ENCODE peak calls at places on chromosomes 4 and X, in five cellular contexts. I is fibroblast of pulmonary artery, D is left ventricle myocardium inferior, N is MM.1S, F is HCT116. H is an unnamed sample.

GRCh38 chrX:43559643-43560042 is 96.5 kb upstream of the MAOA start:
- DNase-seq in F (peak; percentile 28), N (peak; percentile 31), I (peak; percentile 66), D (peak; percentile 13), H (peak; percentile 50)

GRCh38 chr4:75598390-75598789 is 31.9 kb downstream of the CDKL2 start:
- DNase-seq in D (no peak), N (peak; percentile 98), I (peak; percentile 48), F (no peak), H (no peak)

GRCh38 chr4:7202391-7202790 is 10.1 kb downstream of the SORCS2 start:
- DNase-seq in F (no peak), D (no peak), I (peak; percentile 28), N (no peak), H (no peak)

GRCh38 chr4:15920723-15921591 is 17.6 kb downstream of the FGFBP1 start:
- DNase-seq in D (no peak), N (no peak), F (peak; percentile 89), I (peak; percentile 97), H (no peak)

GRCh38 chr4:41820473-41820872 is 71.9 kb upstream of the PHOX2B start:
- DNase-seq in D (no peak), N (peak; percentile 34), I (no peak), F (no peak), H (no peak)

GRCh38 chr4:96183630-96184029 is 343.7 kb downstream of the PDHA2 start:
- DNase-seq in D (no peak), F (no peak), N (no peak), I (no peak), H (no peak)

GRCh38 chr4:113882668-113883067 is 96.8 kb downstream of the ARSJ start:
- DNase-seq in F (no peak), D (no peak), N (peak; percentile 25), I (peak; percentile 48), H (no peak)

GRCh38 chr4:54937501-54937900 is 187.9 kb downstream of the KDR start:
- DNase-seq in D (no peak), I (peak; percentile 30), F (no peak), N (no peak), H (no peak)

GRCh38 chr4:168923526-168924194 is 86.4 kb downstream of the CBR4 start:
- DNase-seq in I (peak; percentile 91), F (peak; percentile 61), N (peak; percentile 61), D (no peak), H (peak; percentile 60)

GRCh38 chrX:19893722-19894121 is 6.3 kb upstream of the SH3KBP1 start:
- DNase-seq in F (no peak), I (peak; percentile 70), N (no peak), D (no peak), H (no peak)

GRCh38 chr4:21625447-21625846 is 323.1 kb downstream of the KCNIP4 start:
- DNase-seq in N (no peak), F (no peak), D (no peak), I (no peak), H (no peak)

GRCh38 chr4:93183589-93183988 is 645.0 kb upstream of the ATOH1 start:
- DNase-seq in F (no peak), I (peak; percentile 20), N (no peak), D (no peak), H (no peak)

GRCh38 chr4:2858451-2859217 is 15.0 kb downstream of the ADD1 start:
- DNase-seq in D (no peak), F (no peak), N (no peak), I (peak; percentile 47), H (no peak)

GRCh38 chr4:176188654-176189053 is 6.7 kb downstream of the SPATA4 start:
- DNase-seq in N (no peak), D (no peak), F (no peak), I (no peak), H (no peak)

GRCh38 chrX:129938081-129938480 is 32.1 kb downstream of the UTP14A start:
- DNase-seq in I (no peak), F (no peak), D (no peak), N (no peak), H (no peak)

GRCh38 chr4:107046261-107046660 is 10.1 kb upstream of the DKK2 start:
- DNase-seq in I (no peak), F (no peak), D (no peak), N (no peak), H (no peak)

GRCh38 chr4:107050525-107051135 is 14.5 kb upstream of the DKK2 start:
- DNase-seq in N (peak; percentile 27), F (peak; percentile 21), I (no peak), D (no peak), H (no peak)
- TF ChIP-seq CTCF in N (peak; percentile 59), F (peak; percentile 73), I (peak; percentile 82), D (peak; percentile 51), H (peak; percentile 58)

DNA sequence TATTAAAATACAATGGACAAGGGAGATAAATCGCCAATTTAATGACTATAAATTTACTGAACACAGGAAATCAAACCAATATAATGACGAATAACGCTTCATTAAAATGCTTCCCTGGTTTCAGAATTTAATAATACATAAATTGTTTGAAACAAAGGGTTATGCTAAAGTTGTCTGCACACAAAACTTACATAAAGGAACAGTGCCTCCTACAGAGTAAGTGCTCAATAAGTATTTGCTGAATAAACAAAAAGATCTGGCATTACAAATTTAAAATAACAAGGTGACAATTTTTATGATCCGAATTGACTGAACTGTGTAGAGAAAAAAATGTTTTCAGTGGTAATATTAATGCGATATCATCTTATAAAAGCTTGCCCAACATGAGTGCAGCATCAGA is 69.6 kb downstream of the NOCT start:
- DNase-seq in N (peak; percentile 39), I (peak; percentile 42), F (no peak), D (no peak), H (no peak)
- TF ChIP-seq CTCF in N (peak; percentile 35), I (peak; percentile 40), F (peak; percentile 59), D (peak; percentile 30), H (no peak)

GRCh38 chr4:8939160-8939855 is 67.7 kb upstream of the HMX1 start:
- DNase-seq in F (no peak), I (no peak), D (no peak), N (no peak), H (no peak)

GRCh38 chr4:8938137-8938536 is 66.5 kb upstream of the HMX1 start:
- DNase-seq in N (no peak), I (no peak), D (no peak), F (no peak), H (no peak)

GRCh38 chr4:8938623-8939022 is 67.0 kb upstream of the HMX1 start:
- DNase-seq in I (no peak), D (no peak), N (no peak), F (no peak), H (no peak)

GRCh38 chr4:8939887-8940742 is 68.5 kb upstream of the HMX1 start:
- DNase-seq in D (no peak), I (no peak), N (no peak), F (no peak), H (no peak)

DNA sequence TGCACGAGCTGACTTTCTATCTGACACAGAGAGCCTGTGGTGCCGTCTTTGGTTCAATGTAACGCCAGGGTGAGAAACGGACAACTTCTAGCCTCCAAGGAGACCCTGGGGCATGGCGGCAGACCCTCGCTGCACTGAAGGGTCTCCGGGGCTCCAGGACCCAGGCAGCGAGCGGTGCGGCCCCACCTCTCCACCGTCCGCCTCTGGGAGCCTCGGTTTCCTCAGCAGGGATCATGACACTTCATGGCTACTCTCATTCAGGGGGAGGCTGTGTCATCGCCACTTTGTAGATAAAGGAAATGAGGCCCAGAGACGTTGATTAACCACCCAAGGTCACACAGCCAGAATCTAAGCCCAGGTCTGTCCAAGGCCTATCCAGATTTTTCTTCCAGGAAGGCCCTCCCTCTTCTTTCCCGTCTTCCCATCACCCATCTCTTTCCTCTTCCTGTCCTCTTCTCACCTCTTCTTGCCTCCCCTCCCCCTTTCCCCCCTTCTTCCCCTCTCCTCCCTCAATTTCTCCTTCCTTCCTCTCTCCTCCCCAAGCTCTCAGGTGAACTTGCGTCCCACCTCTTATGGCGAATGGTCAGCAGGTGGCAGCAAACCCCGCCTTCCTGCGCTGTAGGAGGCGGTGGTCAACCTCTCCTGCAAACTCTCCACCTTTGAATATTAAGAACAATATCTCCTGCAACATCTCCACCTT is 69.3 kb upstream of the HMX1 start:
- DNase-seq in D (no peak), F (no peak), N (peak; percentile 55), I (no peak), H (peak; percentile 49)
- TF ChIP-seq CTCF in D (peak; percentile 31), F (peak; percentile 68), N (peak; percentile 68), I (no peak), H (peak; percentile 25)

GRCh38 chr4:139961344-139961948 is 192.5 kb downstream of the MAML3 start:
- DNase-seq in D (no peak), I (peak; percentile 15), N (no peak), F (no peak), H (no peak)
- TF ChIP-seq CTCF in D (no peak), I (no peak), N (no peak), F (no peak), H (no peak)

GRCh38 chrX:149871433-149871832 is 9.6 kb upstream of the MAGEA8 start:
- DNase-seq in F (no peak), N (no peak), D (no peak), I (no peak), H (no peak)

GRCh38 chrX:149867488-149867887 is 13.5 kb upstream of the MAGEA8 start:
- DNase-seq in N (no peak), F (no peak), D (no peak), I (no peak), H (no peak)

GRCh38 chrX:149870840-149871239 is 10.1 kb upstream of the MAGEA8 start:
- DNase-seq in F (no peak), I (no peak), N (no peak), D (no peak), H (no peak)

GRCh38 chrX:149877157-149877556 is 3.8 kb upstream of the MAGEA8 start:
- DNase-seq in F (no peak), I (no peak), N (no peak), D (no peak), H (no peak)

DNA sequence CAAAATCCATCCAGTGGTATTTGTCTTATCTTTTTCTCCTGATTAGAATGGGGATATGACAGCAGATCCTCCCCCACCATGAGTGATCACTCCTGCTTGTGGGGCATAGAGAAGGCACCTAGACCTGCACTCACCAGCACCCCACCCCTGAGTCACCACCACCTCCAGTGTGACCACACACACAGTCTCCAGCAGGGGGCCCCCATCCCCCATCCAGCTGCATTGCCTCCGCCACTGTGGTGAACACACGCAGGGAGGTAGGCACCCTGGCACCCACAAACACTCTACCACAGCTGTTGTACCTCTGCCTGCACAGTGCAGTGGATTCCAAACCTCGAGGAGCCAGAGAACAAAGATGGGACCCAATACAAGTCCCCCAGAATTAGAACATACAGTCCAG is 9.0 kb upstream of the MAGEA8 start:
- DNase-seq in I (peak; percentile 4), N (no peak), D (no peak), F (peak; percentile 10), H (peak; percentile 42)
- TF ChIP-seq CTCF in I (peak; percentile 29), N (peak; percentile 24), D (peak; percentile 44), F (peak; percentile 61), H (peak; percentile 39)

DNA sequence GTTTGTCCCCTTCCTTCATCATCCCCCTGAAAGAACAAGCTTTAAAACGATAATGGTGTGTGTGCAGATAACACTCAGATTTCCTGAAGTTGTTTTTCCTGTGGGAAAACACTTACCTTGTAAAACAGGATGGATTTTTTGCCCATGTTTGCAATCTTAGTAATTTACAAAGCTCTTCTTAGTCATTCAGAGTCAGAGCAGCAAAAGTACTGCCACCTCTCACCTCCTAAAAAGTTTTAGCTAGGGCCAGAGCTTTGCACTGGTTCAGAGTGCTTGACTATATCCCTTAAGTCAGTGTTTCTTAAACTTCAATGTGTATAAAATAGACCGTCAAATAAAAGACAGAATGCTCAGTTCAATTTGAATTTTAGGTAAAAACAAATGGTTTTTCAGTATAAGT is 62.3 kb downstream of the NKX6-1 start:
- DNase-seq in D (no peak), N (no peak), I (no peak), F (no peak), H (no peak)
- TF ChIP-seq CTCF in D (no peak), N (no peak), I (no peak), F (no peak), H (no peak)

H was measured in nephron progenitor cell.